ENCODE peak calls at places on chromosomes 3 and 15, in nine cellular contexts. N is LNCaP clone FGC, V is ascending aorta, W is SK-N-MC, X is psoas muscle, Y is fibroblast of lung, O is choroid plexus epithelial cell, M is tibial nerve, B is kidney. K is an unnamed sample.

GRCh38 chr3:44845528-44846520 is 15.9 kb upstream of the TMEM42 start:
- DNase-seq in N (no peak), V (no peak), W (no peak), X (no peak), Y (peak), O (peak), M (no peak), B (no peak), K (no peak)

GRCh38 chr15:77482570-77482969 is 61.9 kb downstream of the HMG20A start:
- DNase-seq in N (no peak), V (no peak), W (no peak), X (no peak), Y (peak), O (peak), M (no peak), B (no peak), K (no peak)

GRCh38 chr3:197926418-197926817 is 23.6 kb upstream of the RPL35A start:
- DNase-seq in N (no peak), V (no peak), W (no peak), X (no peak), Y (no peak), O (no peak), M (no peak), B (no peak), K (no peak)

GRCh38 chr3:169112153-169112892 is 551.2 kb downstream of the MECOM start:
- DNase-seq in N (no peak), V (no peak), W (no peak), X (no peak), Y (peak), O (peak), M (no peak), B (no peak), K (no peak)

GRCh38 chr15:78177447-78177873 is 28.3 kb downstream of the IDH3A start:
- DNase-seq in N (no peak), V (no peak), W (no peak), X (peak), Y (peak), O (peak), M (peak), B (no peak), K (peak)

GRCh38 chr3:127688416-127689265 is 15.9 kb downstream of the ABTB1 start:
- DNase-seq in N (no peak), V (peak), W (no peak), X (peak), Y (peak), O (peak), M (no peak), B (peak), K (no peak)

GRCh38 chr3:102464261-102464660 is 29.4 kb downstream of the ZPLD1 start:
- DNase-seq in N (no peak), V (no peak), W (no peak), X (no peak), Y (no peak), O (no peak), M (no peak), B (no peak), K (no peak)

GRCh38 chr15:69666441-69666882 is 213.8 kb downstream of the RPLP1 start:
- DNase-seq in N (no peak), V (no peak), W (no peak), X (no peak), Y (peak), O (peak), M (no peak), B (no peak), K (no peak)

GRCh38 chr15:101110681-101111569 is 140.9 kb downstream of the CHSY1 start:
- DNase-seq in N (no peak), V (no peak), W (no peak), X (peak), Y (no peak), O (no peak), M (no peak), B (no peak), K (peak)

GRCh38 chr15:101445562-101446526 is 43.7 kb downstream of the PCSK6 start:
- DNase-seq in N (peak), V (no peak), W (no peak), X (peak), Y (peak), O (peak), M (peak), B (peak), K (no peak)

GRCh38 chr3:120350431-120350941 is 1.3 kb upstream of the LRRC58 start:
- DNase-seq in N (peak), V (peak), W (no peak), X (no peak), Y (peak), O (peak), M (peak), B (peak), K (no peak)

GRCh38 chr3:194983121-194983520 is 287.8 kb downstream of the XXYLT1 start:
- DNase-seq in N (no peak), V (no peak), W (no peak), X (no peak), Y (no peak), O (no peak), M (no peak), B (no peak), K (peak)

GRCh38 chr3:114216186-114216970 is 21.0 kb downstream of the ZNF80 start:
- DNase-seq in N (no peak), V (no peak), W (no peak), X (no peak), Y (peak), O (peak), M (no peak), B (no peak), K (no peak)

GRCh38 chr3:154615451-154615850 is 185.5 kb upstream of the GPR149 start:
- DNase-seq in N (no peak), V (no peak), W (no peak), X (no peak), Y (no peak), O (peak), M (no peak), B (peak), K (no peak)

GRCh38 chr3:188869628-188870027 is 302.1 kb upstream of the TPRG1 start:
- DNase-seq in N (no peak), V (no peak), W (no peak), X (no peak), Y (peak), O (peak), M (no peak), B (no peak), K (no peak)

GRCh38 chr3:128572644-128573105 is 77.9 kb downstream of the RPN1 start:
- DNase-seq in N (no peak), V (no peak), W (no peak), X (no peak), Y (no peak), O (no peak), M (no peak), B (no peak), K (no peak)

GRCh38 chr3:71131893-71132314 is 451.6 kb downstream of the FOXP1 start:
- DNase-seq in N (no peak), V (no peak), W (no peak), X (no peak), Y (no peak), O (no peak), M (no peak), B (no peak), K (no peak)

GRCh38 chr15:52788099-52788986 is 1.8 kb downstream of the ONECUT1 start:
- DNase-seq in N (no peak), V (no peak), W (no peak), X (no peak), Y (no peak), O (no peak), M (no peak), B (peak), K (no peak)

GRCh38 chr15:78209646-78210348 is 24.6 kb downstream of the ACSBG1 start:
- DNase-seq in N (peak), V (peak), W (no peak), X (no peak), Y (no peak), O (no peak), M (no peak), B (peak), K (peak)

GRCh38 chr3:69081583-69082262 is 1.6 kb upstream of the UBA3 start:
- DNase-seq in N (no peak), V (no peak), W (no peak), X (no peak), Y (peak), O (peak), M (no peak), B (no peak), K (no peak)

GRCh38 chr3:97952280-97952679 is 20.0 kb downstream of the RIOX2 start:
- DNase-seq in N (no peak), V (peak), W (no peak), X (peak), Y (no peak), O (peak), M (peak), B (peak), K (no peak)

GRCh38 chr15:25439456-25439836 is 622 bp upstream of the UBE3A start:
- DNase-seq in N (no peak), V (no peak), W (no peak), X (no peak), Y (peak), O (peak), M (no peak), B (no peak), K (no peak)

GRCh38 chr3:172174396-172175253 is 135.2 kb downstream of the FNDC3B start:
- DNase-seq in N (no peak), V (no peak), W (no peak), X (no peak), Y (peak), O (peak), M (no peak), B (no peak), K (no peak)

GRCh38 chr3:15331606-15332404 is 581 bp downstream of the SH3BP5 start:
- DNase-seq in N (no peak), V (peak), W (no peak), X (peak), Y (peak), O (peak), M (peak), B (peak), K (peak)

GRCh38 chr3:179961081-179962078 is 75.4 kb downstream of the PEX5L start:
- DNase-seq in N (no peak), V (no peak), W (no peak), X (no peak), Y (no peak), O (no peak), M (no peak), B (no peak), K (no peak)

GRCh38 chr15:52114656-52115055 is 2.1 kb upstream of the BCL2L10 start:
- DNase-seq in N (no peak), V (peak), W (no peak), X (no peak), Y (no peak), O (no peak), M (no peak), B (no peak), K (no peak)

GRCh38 chr3:129399145-129399894 is 29.1 kb downstream of the EFCAB12 start:
- DNase-seq in N (peak), V (peak), W (peak), X (peak), Y (peak), O (peak), M (peak), B (peak), K (peak)

GRCh38 chr3:7095116-7095515 is 234.2 kb downstream of the GRM7 start:
- DNase-seq in N (no peak), V (no peak), W (no peak), X (no peak), Y (peak), O (no peak), M (no peak), B (no peak), K (no peak)

GRCh38 chr3:170776887-170777551 is 93.0 kb downstream of the RPL22L1 start:
- DNase-seq in N (no peak), V (no peak), W (no peak), X (no peak), Y (no peak), O (no peak), M (no peak), B (no peak), K (no peak)

GRCh38 chr15:49627407-49627877 is 6.6 kb downstream of the DTWD1 start:
- DNase-seq in N (no peak), V (no peak), W (no peak), X (no peak), Y (peak), O (peak), M (no peak), B (no peak), K (no peak)

GRCh38 chr3:184592411-184593200 is 31.0 kb downstream of the EPHB3 start:
- DNase-seq in N (no peak), V (no peak), W (no peak), X (peak), Y (peak), O (no peak), M (no peak), B (no peak), K (no peak)

GRCh38 chr3:108127301-108127988 is 36.6 kb upstream of the CD47 start:
- DNase-seq in N (no peak), V (no peak), W (no peak), X (no peak), Y (no peak), O (no peak), M (no peak), B (no peak), K (no peak)

GRCh38 chr15:97759363-97759762 is 201.1 kb upstream of the ARRDC4 start:
- DNase-seq in N (no peak), V (no peak), W (no peak), X (no peak), Y (peak), O (peak), M (no peak), B (no peak), K (no peak)

GRCh38 chr3:141242722-141243092 is 11.1 kb downstream of the PXYLP1 start:
- DNase-seq in N (no peak), V (no peak), W (no peak), X (no peak), Y (no peak), O (no peak), M (no peak), B (no peak), K (no peak)

GRCh38 chr15:28885289-28885629 is 515 bp upstream of the APBA2 start:
- DNase-seq in N (no peak), V (no peak), W (no peak), X (no peak), Y (no peak), O (no peak), M (no peak), B (peak), K (no peak)
- H3K4me3 ChIP-seq in N (peak), V (peak), W (no peak), X (peak), Y (peak), O (peak), M (peak), B (no peak), K (no peak)

GRCh38 chr15:91104111-91104510 is 4.1 kb downstream of the SV2B start:
- DNase-seq in N (no peak), V (no peak), W (no peak), X (no peak), Y (no peak), O (no peak), M (no peak), B (no peak), K (peak)

GRCh38 chr15:91101356-91101920 is 1.4 kb downstream of the SV2B start:
- DNase-seq in N (no peak), V (no peak), W (no peak), X (no peak), Y (no peak), O (no peak), M (no peak), B (no peak), K (no peak)

GRCh38 chr15:91100561-91101355 is 701 bp downstream of the SV2B start:
- DNase-seq in N (no peak), V (no peak), W (no peak), X (no peak), Y (peak), O (peak), M (no peak), B (no peak), K (no peak)

GRCh38 chr15:91099616-91100560 is at the start of gene SV2B:
- DNase-seq in N (no peak), V (no peak), W (no peak), X (no peak), Y (peak), O (peak), M (peak), B (peak), K (no peak)

DNA sequence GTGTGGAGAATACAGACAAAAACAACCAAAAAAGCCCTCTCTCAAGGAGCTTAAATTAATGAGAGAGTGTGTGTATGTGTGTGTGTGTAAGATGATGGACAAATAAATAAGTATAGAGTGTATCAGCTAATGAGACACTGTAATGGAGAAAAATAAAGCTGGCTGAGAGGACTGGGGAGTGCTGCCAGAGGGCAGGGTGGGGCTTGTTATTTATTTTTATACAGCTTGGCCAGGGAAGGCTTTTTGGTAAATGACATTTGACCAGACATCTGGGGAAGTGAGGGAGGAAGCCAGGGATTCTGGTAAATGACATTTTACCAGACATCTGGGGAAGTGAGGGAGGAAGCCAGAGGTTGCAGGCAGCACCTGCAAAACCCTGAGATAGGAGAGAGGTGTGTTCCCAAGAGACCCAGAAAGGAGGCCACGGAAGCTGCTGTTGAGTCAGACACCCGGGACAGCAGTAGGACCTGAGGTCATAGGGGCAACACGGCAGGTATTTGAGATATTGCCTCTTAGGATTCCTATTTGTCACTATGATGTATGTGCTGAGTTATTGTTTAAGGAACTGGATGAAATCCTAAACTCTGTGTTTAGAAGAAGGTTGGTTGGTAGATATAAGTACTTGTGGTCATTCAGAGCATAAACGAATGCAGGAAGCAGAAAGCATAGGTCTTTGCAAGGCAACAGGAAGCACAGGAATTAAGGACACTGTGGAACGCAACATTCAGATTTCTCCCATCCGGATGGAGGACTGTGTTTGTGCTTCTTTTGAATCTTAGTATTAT is 2.7 kb downstream of the SV2B start:
- DNase-seq in N (no peak), V (no peak), W (no peak), X (no peak), Y (no peak), O (no peak), M (no peak), B (no peak), K (no peak)
- H3K4me3 ChIP-seq in N (no peak), V (no peak), W (no peak), X (no peak), Y (no peak), O (no peak), M (no peak), B (no peak), K (no peak)

DNA sequence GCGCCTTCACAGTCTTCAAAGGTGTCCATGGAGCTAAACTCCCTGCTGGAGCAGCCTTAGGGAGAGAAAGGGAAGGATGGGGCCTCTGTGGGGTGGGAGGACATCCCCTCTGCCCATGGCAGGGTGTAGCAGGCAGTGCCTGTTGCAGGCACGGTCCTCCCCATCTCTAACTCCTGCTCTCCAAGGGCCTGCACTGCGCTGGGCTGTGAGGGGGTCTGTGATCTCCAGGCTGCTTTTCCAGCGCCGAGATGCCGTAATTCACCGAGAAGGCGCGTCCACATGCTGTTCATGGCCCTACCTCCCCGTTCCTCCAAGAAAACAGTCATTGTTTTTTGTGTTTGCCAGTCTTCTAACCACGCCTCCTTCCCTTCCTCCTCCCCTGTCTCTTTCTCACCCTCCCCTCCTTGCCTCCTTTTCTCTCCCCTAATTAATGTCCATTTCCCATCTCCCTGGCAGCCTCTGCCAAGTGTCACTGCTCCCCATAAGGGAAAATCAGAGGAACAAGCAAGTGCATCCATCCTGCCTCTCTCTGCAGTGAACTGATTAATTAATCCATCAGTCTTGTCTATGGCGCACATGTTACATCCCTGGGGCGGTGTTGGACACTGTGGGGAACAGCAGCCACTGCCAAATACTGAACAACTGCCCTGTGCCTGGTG is 17.7 kb upstream of the LAMP3 start:
- DNase-seq in N (no peak), V (peak), W (no peak), X (no peak), Y (no peak), O (peak), M (no peak), B (no peak), K (no peak)
- H3K4me3 ChIP-seq in N (no peak), V (no peak), W (no peak), X (no peak), Y (no peak), O (peak), M (peak), B (no peak), K (no peak)

GRCh38 chr3:42651248-42652091 is 2.0 kb upstream of the ZBTB47 start:
- DNase-seq in N (no peak), V (no peak), W (no peak), X (no peak), Y (peak), O (no peak), M (no peak), B (peak), K (no peak)
- H3K4me3 ChIP-seq in N (no peak), V (peak), W (no peak), X (no peak), Y (peak), O (peak), M (no peak), B (no peak), K (no peak)

GRCh38 chr3:5262507-5262906 is 75.0 kb downstream of the EDEM1 start:
- DNase-seq in N (no peak), V (no peak), W (no peak), X (no peak), Y (no peak), O (no peak), M (no peak), B (no peak), K (no peak)

GRCh38 chr3:5264093-5264610 is 76.6 kb downstream of the EDEM1 start:
- DNase-seq in N (no peak), V (no peak), W (no peak), X (no peak), Y (peak), O (peak), M (no peak), B (no peak), K (no peak)

GRCh38 chr3:5258526-5258925 is 71.0 kb downstream of the EDEM1 start:
- DNase-seq in N (no peak), V (no peak), W (no peak), X (no peak), Y (peak), O (no peak), M (no peak), B (no peak), K (no peak)

GRCh38 chr3:5264896-5265770 is 77.6 kb downstream of the EDEM1 start:
- DNase-seq in N (peak), V (no peak), W (no peak), X (no peak), Y (peak), O (peak), M (no peak), B (no peak), K (no peak)

DNA sequence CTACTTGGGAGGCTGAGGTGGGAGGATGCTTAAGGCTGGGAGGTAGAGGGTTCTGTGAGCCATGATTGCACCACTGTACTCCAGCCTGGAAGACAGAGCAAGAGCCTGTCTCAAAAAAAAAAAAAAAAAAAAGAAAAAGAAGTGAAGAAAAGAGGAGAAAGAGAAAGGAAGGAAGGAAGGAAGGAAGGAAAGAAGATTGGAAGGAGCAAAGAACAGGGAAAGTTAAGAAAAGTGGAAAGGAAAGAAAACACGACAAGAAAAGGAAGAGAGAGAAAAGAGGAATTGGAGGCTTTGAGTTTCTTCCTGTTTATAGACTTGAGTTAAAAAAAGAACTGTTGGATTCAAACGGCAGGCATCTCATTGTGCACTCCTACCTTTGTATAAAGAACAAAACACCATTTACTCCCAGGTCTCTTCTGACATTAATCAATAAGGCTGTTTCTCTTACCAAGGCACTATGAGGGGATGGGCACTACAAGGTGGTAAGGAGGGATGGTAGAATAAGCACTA is 73.5 kb downstream of the EDEM1 start:
- DNase-seq in N (no peak), V (no peak), W (no peak), X (no peak), Y (no peak), O (no peak), M (no peak), B (no peak), K (no peak)
- H3K4me3 ChIP-seq in N (no peak), V (no peak), W (no peak), X (no peak), Y (no peak), O (no peak), M (no peak), B (no peak), K (no peak)

K was measured in lower leg skin.